ENCODE peak calls at places on chromosome 15, in nine cellular contexts. O is stimulated activated naive CD8-positive, alpha-beta T cell treated with anti-CD3 and anti-CD28 coated beads, Interleukin-15, amount 100 ng/mL, for 72 hours; V is cardiac fibroblast; E is HTR-8/SVneo; N is NCI-H1930; L is Kasumi-1; S is activated naive CD8-positive, alpha-beta T cell treated with anti-CD3 and anti-CD28 coated beads, Interleukin-2, amount 50 U/mL, for 24 hours; M is stomach; Z is activated naive CD4-positive, alpha-beta T cell treated with anti-CD3 and anti-CD28 coated beads, Interleukin-2, amount 10 ng/mL, durations not matched to agents 7 days and 5 days. F is an unnamed sample.

GRCh38 chr15:78007965-78008886 is 69.3 kb downstream of the TBC1D2B start:
- DNase-seq in Z (no peak), E (no peak), N (no peak), S (no peak), O (no peak), M (peak; percentile 92), L (no peak), V (peak; percentile 84), F (no peak)

GRCh38 chr15:45473068-45473467 is 49.5 kb downstream of the SLC30A4 start:
- DNase-seq in V (no peak), S (no peak), Z (no peak), E (no peak), N (no peak), M (no peak), L (no peak), O (no peak), F (no peak)

GRCh38 chr15:47753591-47753990 is 36.3 kb downstream of the SEMA6D start:
- DNase-seq in O (no peak), E (no peak), S (no peak), L (no peak), N (no peak), V (no peak), M (no peak), Z (no peak), F (no peak)

GRCh38 chr15:82532383-82532990 is 7.8 kb downstream of the RPS17 start:
- DNase-seq in V (no peak), Z (no peak), L (no peak), O (no peak), N (no peak), S (no peak), E (no peak), M (peak; percentile 35), F (no peak)

GRCh38 chr15:75029378-75030022 is 6.1 kb downstream of the PPCDC start:
- DNase-seq in Z (peak; percentile 94), V (peak; percentile 94), E (peak; percentile 81), O (peak; percentile 83), N (peak; percentile 14), S (peak; percentile 92), M (peak; percentile 96), L (peak; percentile 99), F (peak; percentile 80)

GRCh38 chr15:66369773-66370651 is 13.5 kb upstream of the TIPIN start:
- DNase-seq in L (peak; percentile 33), S (peak; percentile 41), M (no peak), Z (peak; percentile 53), O (peak; percentile 62), V (peak; percentile 41), N (no peak), E (no peak), F (peak; percentile 34)

GRCh38 chr15:60370804-60371700 is 26.7 kb downstream of the ANXA2 start:
- DNase-seq in Z (no peak), L (no peak), M (peak; percentile 78), S (peak; percentile 24), N (no peak), O (no peak), V (peak; percentile 98), E (peak; percentile 82), F (no peak)

GRCh38 chr15:39511915-39512260 is 69.0 kb upstream of the THBS1 start:
- DNase-seq in E (peak; percentile 5), N (no peak), M (no peak), O (no peak), Z (no peak), V (peak; percentile 81), S (no peak), L (no peak), F (no peak)